ENCODE peak calls at places on chromosomes 13 and 19, in six cellular contexts. One of them, this sample, is unnamed.

GRCh38 chr13:56396318-56396717 is 744.4 kb upstream of the PRR20A start:
- ATAC-seq in right lobe of liver: no peak
- ATAC-seq in heart left ventricle: no peak
- ATAC-seq in body of pancreas: no peak
- ATAC-seq in upper lobe of left lung: no peak
- ATAC-seq in gastrocnemius medialis: no peak
- ATAC-seq in this sample: no peak

GRCh38 chr13:109140054-109140776 is 510.8 kb downstream of the MYO16 start:
- ATAC-seq in right lobe of liver: no peak
- ATAC-seq in heart left ventricle: no peak
- ATAC-seq in body of pancreas: no peak
- ATAC-seq in upper lobe of left lung: no peak
- ATAC-seq in gastrocnemius medialis: no peak
- ATAC-seq in this sample: peak; percentile 30

GRCh38 chr19:42553292-42554045 is 25.2 kb upstream of the CEACAM1 start:
- ATAC-seq in right lobe of liver: peak; percentile 62
- ATAC-seq in heart left ventricle: peak; percentile 80
- ATAC-seq in body of pancreas: no peak
- ATAC-seq in upper lobe of left lung: peak; percentile 50
- ATAC-seq in gastrocnemius medialis: no peak
- ATAC-seq in this sample: no peak

GRCh38 chr13:48249018-48249417 is 16.0 kb downstream of the ITM2B start:
- ATAC-seq in right lobe of liver: no peak
- ATAC-seq in heart left ventricle: no peak
- ATAC-seq in body of pancreas: no peak
- ATAC-seq in upper lobe of left lung: no peak
- ATAC-seq in gastrocnemius medialis: no peak
- ATAC-seq in this sample: no peak

GRCh38 chr13:113589961-113590339 is 5.4 kb downstream of the TFDP1 start:
- ATAC-seq in right lobe of liver: no peak
- ATAC-seq in heart left ventricle: peak; percentile 19
- ATAC-seq in body of pancreas: no peak
- ATAC-seq in upper lobe of left lung: no peak
- ATAC-seq in gastrocnemius medialis: no peak
- ATAC-seq in this sample: no peak

GRCh38 chr19:17725422-17726078 is 6.3 kb downstream of the MAP1S start:
- ATAC-seq in right lobe of liver: no peak
- ATAC-seq in heart left ventricle: no peak
- ATAC-seq in body of pancreas: no peak
- ATAC-seq in upper lobe of left lung: no peak
- ATAC-seq in gastrocnemius medialis: no peak
- ATAC-seq in this sample: no peak

GRCh38 chr19:17415107-17415506 is 4.7 kb upstream of the MVB12A start:
- ATAC-seq in right lobe of liver: no peak
- ATAC-seq in heart left ventricle: no peak
- ATAC-seq in body of pancreas: no peak
- ATAC-seq in upper lobe of left lung: no peak
- ATAC-seq in gastrocnemius medialis: no peak
- ATAC-seq in this sample: no peak

GRCh38 chr19:18014197-18014596 is 6.2 kb downstream of the ARRDC2 start:
- ATAC-seq in right lobe of liver: no peak
- ATAC-seq in heart left ventricle: no peak
- ATAC-seq in body of pancreas: no peak
- ATAC-seq in upper lobe of left lung: no peak
- ATAC-seq in gastrocnemius medialis: no peak
- ATAC-seq in this sample: no peak

GRCh38 chr13:97225533-97225932 is 3.4 kb downstream of the MBNL2 start:
- ATAC-seq in right lobe of liver: no peak
- ATAC-seq in heart left ventricle: no peak
- ATAC-seq in body of pancreas: no peak
- ATAC-seq in upper lobe of left lung: no peak
- ATAC-seq in gastrocnemius medialis: no peak
- ATAC-seq in this sample: no peak

GRCh38 chr19:41994521-41994971 is 516 bp upstream of the ATP1A3 start:
- ATAC-seq in right lobe of liver: no peak
- ATAC-seq in heart left ventricle: no peak
- ATAC-seq in body of pancreas: no peak
- ATAC-seq in upper lobe of left lung: no peak
- ATAC-seq in gastrocnemius medialis: no peak
- ATAC-seq in this sample: no peak

GRCh38 chr19:10514211-10515145 is 2.8 kb downstream of the S1PR5 start:
- ATAC-seq in right lobe of liver: no peak
- ATAC-seq in heart left ventricle: no peak
- ATAC-seq in body of pancreas: no peak
- ATAC-seq in upper lobe of left lung: no peak
- ATAC-seq in gastrocnemius medialis: no peak
- ATAC-seq in this sample: no peak

GRCh38 chr13:31749929-31750328 is 10.6 kb downstream of the RXFP2 start:
- ATAC-seq in right lobe of liver: no peak
- ATAC-seq in heart left ventricle: no peak
- ATAC-seq in body of pancreas: no peak
- ATAC-seq in upper lobe of left lung: no peak
- ATAC-seq in gastrocnemius medialis: peak; percentile 81
- ATAC-seq in this sample: no peak

GRCh38 chr13:114148521-114148855 is 16.1 kb upstream of the RASA3 start:
- ATAC-seq in right lobe of liver: no peak
- ATAC-seq in heart left ventricle: peak; percentile 41
- ATAC-seq in body of pancreas: peak; percentile 90
- ATAC-seq in upper lobe of left lung: no peak
- ATAC-seq in gastrocnemius medialis: no peak
- ATAC-seq in this sample: no peak

GRCh38 chr19:40056505-40056904 is 474 bp upstream of the ZNF780B start:
- ATAC-seq in right lobe of liver: no peak
- ATAC-seq in heart left ventricle: no peak
- ATAC-seq in body of pancreas: no peak
- ATAC-seq in upper lobe of left lung: no peak
- ATAC-seq in gastrocnemius medialis: no peak
- ATAC-seq in this sample: no peak

GRCh38 chr13:108948269-108948671 is 318.9 kb downstream of the MYO16 start:
- ATAC-seq in right lobe of liver: peak; percentile 49
- ATAC-seq in heart left ventricle: no peak
- ATAC-seq in body of pancreas: no peak
- ATAC-seq in upper lobe of left lung: no peak
- ATAC-seq in gastrocnemius medialis: no peak
- ATAC-seq in this sample: no peak

GRCh38 chr19:31616031-31616430 is 266.8 kb upstream of the TSHZ3 start:
- ATAC-seq in right lobe of liver: no peak
- ATAC-seq in heart left ventricle: no peak
- ATAC-seq in body of pancreas: no peak
- ATAC-seq in upper lobe of left lung: no peak
- ATAC-seq in gastrocnemius medialis: no peak
- ATAC-seq in this sample: no peak

GRCh38 chr13:99268822-99269221 is 10.6 kb upstream of the GPR18 start:
- ATAC-seq in right lobe of liver: no peak
- ATAC-seq in heart left ventricle: no peak
- ATAC-seq in body of pancreas: no peak
- ATAC-seq in upper lobe of left lung: no peak
- ATAC-seq in gastrocnemius medialis: no peak
- ATAC-seq in this sample: no peak

GRCh38 chr13:35917942-35918645 is 213.1 kb downstream of the DCLK1 start:
- ATAC-seq in right lobe of liver: no peak
- ATAC-seq in heart left ventricle: no peak
- ATAC-seq in body of pancreas: no peak
- ATAC-seq in upper lobe of left lung: no peak
- ATAC-seq in gastrocnemius medialis: no peak
- ATAC-seq in this sample: no peak

GRCh38 chr13:85316501-85316900 is 482.7 kb downstream of the SLITRK6 start:
- ATAC-seq in right lobe of liver: no peak
- ATAC-seq in heart left ventricle: no peak
- ATAC-seq in body of pancreas: no peak
- ATAC-seq in upper lobe of left lung: no peak
- ATAC-seq in gastrocnemius medialis: no peak
- ATAC-seq in this sample: no peak

GRCh38 chr13:48265217-48265815 is 32.3 kb downstream of the ITM2B start:
- ATAC-seq in right lobe of liver: no peak
- ATAC-seq in heart left ventricle: no peak
- ATAC-seq in body of pancreas: no peak
- ATAC-seq in upper lobe of left lung: no peak
- ATAC-seq in gastrocnemius medialis: no peak
- ATAC-seq in this sample: no peak

GRCh38 chr19:35618857-35619256 is 6.3 kb downstream of the HAUS5 start:
- ATAC-seq in right lobe of liver: no peak
- ATAC-seq in heart left ventricle: no peak
- ATAC-seq in body of pancreas: no peak
- ATAC-seq in upper lobe of left lung: no peak
- ATAC-seq in gastrocnemius medialis: no peak
- ATAC-seq in this sample: no peak

GRCh38 chr19:51607077-51607476 is 23.1 kb downstream of the SIGLEC5 start:
- ATAC-seq in right lobe of liver: no peak
- ATAC-seq in heart left ventricle: no peak
- ATAC-seq in body of pancreas: no peak
- ATAC-seq in upper lobe of left lung: no peak
- ATAC-seq in gastrocnemius medialis: no peak
- ATAC-seq in this sample: no peak

GRCh38 chr13:78659450-78660110 is 625 bp upstream of the OBI1 start:
- ATAC-seq in right lobe of liver: peak; percentile 2
- ATAC-seq in heart left ventricle: peak; percentile 11
- ATAC-seq in body of pancreas: no peak
- ATAC-seq in upper lobe of left lung: no peak
- ATAC-seq in gastrocnemius medialis: no peak
- ATAC-seq in this sample: no peak

GRCh38 chr13:18951412-18951811 is 230.2 kb downstream of the TUBA3C start:
- ATAC-seq in right lobe of liver: no peak
- ATAC-seq in heart left ventricle: no peak
- ATAC-seq in body of pancreas: no peak
- ATAC-seq in upper lobe of left lung: no peak
- ATAC-seq in gastrocnemius medialis: no peak
- ATAC-seq in this sample: no peak

GRCh38 chr13:18954254-18954653 is 227.4 kb downstream of the TUBA3C start:
- ATAC-seq in right lobe of liver: no peak
- ATAC-seq in heart left ventricle: no peak
- ATAC-seq in body of pancreas: no peak
- ATAC-seq in upper lobe of left lung: no peak
- ATAC-seq in gastrocnemius medialis: no peak
- ATAC-seq in this sample: no peak

GRCh38 chr13:18956473-18957078 is 225.0 kb downstream of the TUBA3C start:
- ATAC-seq in right lobe of liver: no peak
- ATAC-seq in heart left ventricle: no peak
- ATAC-seq in body of pancreas: no peak
- ATAC-seq in upper lobe of left lung: no peak
- ATAC-seq in gastrocnemius medialis: no peak
- ATAC-seq in this sample: no peak

GRCh38 chr13:18952225-18953016 is 229.2 kb downstream of the TUBA3C start:
- ATAC-seq in right lobe of liver: no peak
- ATAC-seq in heart left ventricle: no peak
- ATAC-seq in body of pancreas: no peak
- ATAC-seq in upper lobe of left lung: no peak
- ATAC-seq in gastrocnemius medialis: no peak
- ATAC-seq in this sample: no peak

DNA sequence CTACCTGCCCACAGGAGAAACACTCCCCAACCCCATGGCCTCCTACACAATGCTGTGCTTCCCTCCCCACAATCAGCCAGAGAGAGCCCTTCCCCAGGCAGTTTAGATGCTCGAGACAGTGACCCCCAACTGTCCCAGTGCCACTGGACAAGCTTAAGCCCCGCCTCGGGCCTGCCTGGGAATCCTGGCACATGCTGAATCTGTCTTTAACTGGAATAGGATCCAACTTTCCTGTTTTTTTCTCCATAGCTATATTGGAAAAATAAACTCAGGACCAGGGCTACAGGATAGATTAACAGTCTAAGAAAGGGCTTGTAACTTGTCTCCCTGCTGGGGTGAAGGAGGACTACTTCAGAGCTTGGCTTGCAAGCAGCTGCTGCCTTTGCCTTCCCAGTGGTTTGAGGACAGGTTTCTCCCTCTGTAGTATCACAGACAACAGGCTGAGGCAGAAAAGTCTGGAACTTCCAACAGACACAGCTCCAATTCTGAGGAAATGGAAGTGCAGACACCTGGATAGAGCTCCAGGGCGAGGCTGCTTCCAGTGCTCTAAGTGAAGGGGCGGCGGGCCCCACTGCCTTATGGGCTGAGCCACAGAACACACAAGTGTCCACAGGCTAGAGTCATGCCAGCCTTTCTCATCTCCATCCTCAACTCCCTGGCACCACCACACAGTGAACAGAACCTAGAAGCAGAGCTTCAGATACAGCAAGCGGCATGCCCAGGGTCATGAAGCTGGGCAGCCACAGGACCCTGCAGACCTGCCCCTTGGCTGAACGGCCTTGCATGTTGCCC is 228.3 kb downstream of the TUBA3C start:
- ATAC-seq in right lobe of liver: no peak
- ATAC-seq in heart left ventricle: no peak
- ATAC-seq in body of pancreas: no peak
- ATAC-seq in upper lobe of left lung: no peak
- ATAC-seq in gastrocnemius medialis: no peak
- ATAC-seq in this sample: no peak
- TF ChIP-seq CTCF in right lobe of liver: no peak
- TF ChIP-seq CTCF in heart left ventricle: no peak
- TF ChIP-seq CTCF in body of pancreas: no peak
- TF ChIP-seq CTCF in upper lobe of left lung: no peak
- TF ChIP-seq CTCF in gastrocnemius medialis: no peak
- TF ChIP-seq CTCF in this sample: no peak

GRCh38 chr19:13835791-13836723 is 40.8 kb downstream of the ZSWIM4 start:
- ATAC-seq in right lobe of liver: no peak
- ATAC-seq in heart left ventricle: no peak
- ATAC-seq in body of pancreas: no peak
- ATAC-seq in upper lobe of left lung: no peak
- ATAC-seq in gastrocnemius medialis: peak; percentile 7
- ATAC-seq in this sample: no peak
- TF ChIP-seq POLR2A in right lobe of liver: no peak
- TF ChIP-seq POLR2A in heart left ventricle: no peak
- TF ChIP-seq POLR2A in body of pancreas: no peak
- TF ChIP-seq POLR2A in upper lobe of left lung: no peak
- TF ChIP-seq POLR2A in gastrocnemius medialis: no peak
- TF ChIP-seq POLR2A in this sample: no peak

DNA sequence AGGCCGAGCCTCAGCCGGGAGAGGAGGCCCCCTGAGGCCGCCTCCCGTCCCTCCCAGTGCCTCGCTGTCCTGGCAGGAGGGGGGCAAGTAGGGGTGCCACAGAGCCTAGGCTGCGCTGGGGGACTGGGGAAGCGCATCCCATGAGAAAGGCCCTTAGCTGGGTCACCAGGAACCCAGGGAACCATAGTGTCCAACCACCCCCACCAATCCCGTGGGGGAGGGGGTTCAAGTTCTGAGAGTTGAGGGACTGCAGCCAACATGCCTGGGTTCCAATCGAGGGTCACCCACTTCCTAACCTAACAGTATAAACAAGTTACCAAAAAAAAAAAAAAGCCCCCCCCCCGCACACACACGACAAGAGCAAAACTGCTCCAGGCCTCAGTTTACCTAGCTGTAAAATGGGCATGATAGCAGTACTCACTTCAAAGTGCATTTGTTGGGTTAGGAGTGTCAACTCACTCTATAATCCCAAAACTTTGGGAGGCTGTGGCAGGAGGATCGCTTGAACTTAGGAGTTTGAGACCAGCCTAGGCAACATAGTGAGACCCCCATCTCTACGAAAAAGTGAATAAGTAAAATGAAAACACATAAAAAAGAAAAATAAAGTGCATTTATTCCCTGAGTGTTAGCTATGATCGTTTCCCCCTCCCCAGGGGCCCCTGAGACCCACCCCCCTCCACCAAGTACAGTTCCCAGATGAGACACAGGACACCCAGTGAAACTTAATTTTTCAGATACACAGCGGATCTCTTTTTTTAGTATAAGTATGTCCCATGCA is 28.8 kb upstream of the NANOS3 start:
- ATAC-seq in right lobe of liver: no peak
- ATAC-seq in heart left ventricle: no peak
- ATAC-seq in body of pancreas: no peak
- ATAC-seq in upper lobe of left lung: no peak
- ATAC-seq in gastrocnemius medialis: no peak
- ATAC-seq in this sample: no peak
- TF ChIP-seq CTCF in right lobe of liver: no peak
- TF ChIP-seq CTCF in heart left ventricle: no peak
- TF ChIP-seq CTCF in body of pancreas: no peak
- TF ChIP-seq CTCF in upper lobe of left lung: no peak
- TF ChIP-seq CTCF in gastrocnemius medialis: no peak
- TF ChIP-seq CTCF in this sample: no peak

GRCh38 chr19:49689133-49690072 is at the start of gene ADM5:
- ATAC-seq in right lobe of liver: peak; percentile 61
- ATAC-seq in heart left ventricle: peak; percentile 46
- ATAC-seq in body of pancreas: peak; percentile 70
- ATAC-seq in upper lobe of left lung: peak; percentile 56
- ATAC-seq in gastrocnemius medialis: peak; percentile 53
- ATAC-seq in this sample: peak; percentile 35
- TF ChIP-seq POLR2A in right lobe of liver: no peak
- TF ChIP-seq POLR2A in heart left ventricle: no peak
- TF ChIP-seq POLR2A in body of pancreas: no peak
- TF ChIP-seq POLR2A in upper lobe of left lung: no peak
- TF ChIP-seq POLR2A in gastrocnemius medialis: no peak
- TF ChIP-seq POLR2A in this sample: no peak

This sample was measured in gastroesophageal sphincter.